ENCODE peak calls at places on chromosomes 2 and 18, in five cellular contexts. One of them, this sample, is unnamed.

GRCh38 chr18:74261053-74261452 is 30.7 kb downstream of the CYB5A start:
- DNase-seq in Peyer's patch: no peak
- DNase-seq in fibroblast of lung: no peak
- DNase-seq in K562: no peak
- DNase-seq in CD4-positive, alpha-beta T cell: no peak
- DNase-seq in this sample: no peak

GRCh38 chr2:147352775-147353381 is 492.0 kb upstream of the ACVR2A start:
- DNase-seq in Peyer's patch: no peak
- DNase-seq in fibroblast of lung: no peak
- DNase-seq in K562: no peak
- DNase-seq in CD4-positive, alpha-beta T cell: no peak
- DNase-seq in this sample: no peak

GRCh38 chr2:110858135-110858737 is 125.9 kb downstream of the ACOXL start:
- DNase-seq in Peyer's patch: peak; percentile 57
- DNase-seq in fibroblast of lung: no peak
- DNase-seq in K562: no peak
- DNase-seq in CD4-positive, alpha-beta T cell: peak; percentile 73
- DNase-seq in this sample: no peak

GRCh38 chr2:69050802-69051201 is 37.8 kb downstream of the ANTXR1 start:
- DNase-seq in Peyer's patch: no peak
- DNase-seq in fibroblast of lung: no peak
- DNase-seq in K562: no peak
- DNase-seq in CD4-positive, alpha-beta T cell: no peak
- DNase-seq in this sample: no peak

GRCh38 chr2:240840435-240841060 is 20.5 kb upstream of the KIF1A start:
- DNase-seq in Peyer's patch: no peak
- DNase-seq in fibroblast of lung: peak; percentile 57
- DNase-seq in K562: peak; percentile 53
- DNase-seq in CD4-positive, alpha-beta T cell: no peak
- DNase-seq in this sample: no peak

GRCh38 chr2:220275454-220275853 is 648.0 kb downstream of the SLC4A3 start:
- DNase-seq in Peyer's patch: no peak
- DNase-seq in fibroblast of lung: peak; percentile 69
- DNase-seq in K562: no peak
- DNase-seq in CD4-positive, alpha-beta T cell: no peak
- DNase-seq in this sample: no peak

GRCh38 chr2:120264995-120265394 is 12.3 kb downstream of the RALB start:
- DNase-seq in Peyer's patch: no peak
- DNase-seq in fibroblast of lung: no peak
- DNase-seq in K562: no peak
- DNase-seq in CD4-positive, alpha-beta T cell: no peak
- DNase-seq in this sample: no peak

GRCh38 chr2:77512521-77512920 is 9.7 kb downstream of the LRRTM4 start:
- DNase-seq in Peyer's patch: no peak
- DNase-seq in fibroblast of lung: peak; percentile 20
- DNase-seq in K562: no peak
- DNase-seq in CD4-positive, alpha-beta T cell: no peak
- DNase-seq in this sample: no peak

GRCh38 chr2:152375174-152375573 is 40.2 kb downstream of the FMNL2 start:
- DNase-seq in Peyer's patch: no peak
- DNase-seq in fibroblast of lung: no peak
- DNase-seq in K562: no peak
- DNase-seq in CD4-positive, alpha-beta T cell: no peak
- DNase-seq in this sample: no peak

GRCh38 chr2:16141641-16141921 is 201.2 kb downstream of the MYCN start:
- DNase-seq in Peyer's patch: no peak
- DNase-seq in fibroblast of lung: no peak
- DNase-seq in K562: no peak
- DNase-seq in CD4-positive, alpha-beta T cell: no peak
- DNase-seq in this sample: no peak

GRCh38 chr2:86274265-86274917 is 63.0 kb downstream of the REEP1 start:
- DNase-seq in Peyer's patch: no peak
- DNase-seq in fibroblast of lung: peak; percentile 77
- DNase-seq in K562: no peak
- DNase-seq in CD4-positive, alpha-beta T cell: no peak
- DNase-seq in this sample: no peak

GRCh38 chr2:31213063-31213882 is 4.0 kb downstream of the CAPN14 start:
- DNase-seq in Peyer's patch: no peak
- DNase-seq in fibroblast of lung: peak; percentile 39
- DNase-seq in K562: no peak
- DNase-seq in CD4-positive, alpha-beta T cell: no peak
- DNase-seq in this sample: peak; percentile 16

GRCh38 chr2:45329045-45329677 is 281.9 kb downstream of the SRBD1 start:
- DNase-seq in Peyer's patch: no peak
- DNase-seq in fibroblast of lung: peak; percentile 46
- DNase-seq in K562: no peak
- DNase-seq in CD4-positive, alpha-beta T cell: no peak
- DNase-seq in this sample: no peak

GRCh38 chr2:118849226-118850170 is 2.0 kb upstream of the EN1 start:
- DNase-seq in Peyer's patch: no peak
- DNase-seq in fibroblast of lung: no peak
- DNase-seq in K562: no peak
- DNase-seq in CD4-positive, alpha-beta T cell: no peak
- DNase-seq in this sample: no peak

GRCh38 chr2:148023861-148024260 is 3.0 kb downstream of the MBD5 start:
- DNase-seq in Peyer's patch: no peak
- DNase-seq in fibroblast of lung: no peak
- DNase-seq in K562: no peak
- DNase-seq in CD4-positive, alpha-beta T cell: no peak
- DNase-seq in this sample: no peak

GRCh38 chr2:220263300-220263699 is 635.9 kb downstream of the SLC4A3 start:
- DNase-seq in Peyer's patch: no peak
- DNase-seq in fibroblast of lung: no peak
- DNase-seq in K562: no peak
- DNase-seq in CD4-positive, alpha-beta T cell: no peak
- DNase-seq in this sample: no peak

GRCh38 chr2:160300203-160300602 is 100.1 kb upstream of the ITGB6 start:
- DNase-seq in Peyer's patch: no peak
- DNase-seq in fibroblast of lung: no peak
- DNase-seq in K562: no peak
- DNase-seq in CD4-positive, alpha-beta T cell: no peak
- DNase-seq in this sample: no peak

GRCh38 chr2:138239902-138240595 is 261.5 kb upstream of the SPOPL start:
- DNase-seq in Peyer's patch: no peak
- DNase-seq in fibroblast of lung: peak; percentile 75
- DNase-seq in K562: no peak
- DNase-seq in CD4-positive, alpha-beta T cell: no peak
- DNase-seq in this sample: no peak

GRCh38 chr2:120313695-120314615 is 32.0 kb upstream of the INHBB start:
- DNase-seq in Peyer's patch: no peak
- DNase-seq in fibroblast of lung: no peak
- DNase-seq in K562: peak; percentile 21
- DNase-seq in CD4-positive, alpha-beta T cell: no peak
- DNase-seq in this sample: peak; percentile 72

GRCh38 chr2:3142210-3142609 is 235.4 kb downstream of the EIPR1 start:
- DNase-seq in Peyer's patch: no peak
- DNase-seq in fibroblast of lung: no peak
- DNase-seq in K562: no peak
- DNase-seq in CD4-positive, alpha-beta T cell: no peak
- DNase-seq in this sample: no peak

GRCh38 chr2:30231726-30232026 is 342 bp downstream of the LBH start:
- DNase-seq in Peyer's patch: no peak
- DNase-seq in fibroblast of lung: no peak
- DNase-seq in K562: peak; percentile 55
- DNase-seq in CD4-positive, alpha-beta T cell: no peak
- DNase-seq in this sample: no peak

GRCh38 chr2:208139447-208139846 is 6.5 kb downstream of the CRYGB start:
- DNase-seq in Peyer's patch: no peak
- DNase-seq in fibroblast of lung: no peak
- DNase-seq in K562: no peak
- DNase-seq in CD4-positive, alpha-beta T cell: no peak
- DNase-seq in this sample: no peak

GRCh38 chr2:214130115-214130514 is 280.7 kb upstream of the VWC2L start:
- DNase-seq in Peyer's patch: no peak
- DNase-seq in fibroblast of lung: no peak
- DNase-seq in K562: no peak
- DNase-seq in CD4-positive, alpha-beta T cell: no peak
- DNase-seq in this sample: no peak

GRCh38 chr2:206627632-206628031 is 14.7 kb upstream of the FAM237A start:
- DNase-seq in Peyer's patch: no peak
- DNase-seq in fibroblast of lung: no peak
- DNase-seq in K562: no peak
- DNase-seq in CD4-positive, alpha-beta T cell: no peak
- DNase-seq in this sample: no peak

GRCh38 chr2:191041418-191042161 is 27.6 kb upstream of the STAT1 start:
- DNase-seq in Peyer's patch: no peak
- DNase-seq in fibroblast of lung: peak; percentile 44
- DNase-seq in K562: peak; percentile 10
- DNase-seq in CD4-positive, alpha-beta T cell: no peak
- DNase-seq in this sample: no peak

GRCh38 chr2:205947621-205948495 is 138.1 kb downstream of the INO80D start:
- DNase-seq in Peyer's patch: peak; percentile 24
- DNase-seq in fibroblast of lung: peak; percentile 65
- DNase-seq in K562: peak; percentile 55
- DNase-seq in CD4-positive, alpha-beta T cell: peak; percentile 18
- DNase-seq in this sample: peak; percentile 78

GRCh38 chr2:112147796-112148195 is 9.6 kb downstream of the FBLN7 start:
- DNase-seq in Peyer's patch: peak; percentile 11
- DNase-seq in fibroblast of lung: no peak
- DNase-seq in K562: no peak
- DNase-seq in CD4-positive, alpha-beta T cell: no peak
- DNase-seq in this sample: no peak

GRCh38 chr18:8766576-8767253 is 61.4 kb downstream of the MTCL1 start:
- DNase-seq in Peyer's patch: no peak
- DNase-seq in fibroblast of lung: no peak
- DNase-seq in K562: no peak
- DNase-seq in CD4-positive, alpha-beta T cell: no peak
- DNase-seq in this sample: peak; percentile 24

GRCh38 chr2:102141915-102142828 is at the start of gene IL1R1:
- DNase-seq in Peyer's patch: no peak
- DNase-seq in fibroblast of lung: peak; percentile 81
- DNase-seq in K562: peak; percentile 85
- DNase-seq in CD4-positive, alpha-beta T cell: no peak
- DNase-seq in this sample: peak; percentile 89

GRCh38 chr18:26403451-26403850 is 144.9 kb downstream of the KCTD1 start:
- DNase-seq in Peyer's patch: no peak
- DNase-seq in fibroblast of lung: no peak
- DNase-seq in K562: no peak
- DNase-seq in CD4-positive, alpha-beta T cell: no peak
- DNase-seq in this sample: no peak

GRCh38 chr18:70015127-70015526 is 67.5 kb upstream of the CD226 start:
- DNase-seq in Peyer's patch: no peak
- DNase-seq in fibroblast of lung: no peak
- DNase-seq in K562: no peak
- DNase-seq in CD4-positive, alpha-beta T cell: no peak
- DNase-seq in this sample: no peak

GRCh38 chr2:133791191-133791590 is 222.9 kb upstream of the NCKAP5 start:
- DNase-seq in Peyer's patch: no peak
- DNase-seq in fibroblast of lung: peak; percentile 83
- DNase-seq in K562: no peak
- DNase-seq in CD4-positive, alpha-beta T cell: no peak
- DNase-seq in this sample: no peak

GRCh38 chr2:182144780-182145170 is 159.1 kb downstream of the PPP1R1C start:
- DNase-seq in Peyer's patch: no peak
- DNase-seq in fibroblast of lung: peak; percentile 49
- DNase-seq in K562: no peak
- DNase-seq in CD4-positive, alpha-beta T cell: no peak
- DNase-seq in this sample: no peak

GRCh38 chr2:113361051-113361450 is 76.4 kb upstream of the ZNG1B start:
- DNase-seq in Peyer's patch: no peak
- DNase-seq in fibroblast of lung: no peak
- DNase-seq in K562: no peak
- DNase-seq in CD4-positive, alpha-beta T cell: no peak
- DNase-seq in this sample: no peak

GRCh38 chr2:239866350-239866749 is 158.8 kb downstream of the NDUFA10 start:
- DNase-seq in Peyer's patch: no peak
- DNase-seq in fibroblast of lung: no peak
- DNase-seq in K562: no peak
- DNase-seq in CD4-positive, alpha-beta T cell: no peak
- DNase-seq in this sample: no peak

GRCh38 chr2:122706757-122707223 is 951.3 kb downstream of the TSN start:
- DNase-seq in Peyer's patch: no peak
- DNase-seq in fibroblast of lung: no peak
- DNase-seq in K562: no peak
- DNase-seq in CD4-positive, alpha-beta T cell: no peak
- DNase-seq in this sample: no peak

GRCh38 chr2:236689393-236689700 is 119.7 kb downstream of the ACKR3 start:
- DNase-seq in Peyer's patch: no peak
- DNase-seq in fibroblast of lung: no peak
- DNase-seq in K562: no peak
- DNase-seq in CD4-positive, alpha-beta T cell: no peak
- DNase-seq in this sample: no peak

GRCh38 chr2:160269365-160269764 is 69.3 kb upstream of the ITGB6 start:
- DNase-seq in Peyer's patch: no peak
- DNase-seq in fibroblast of lung: peak; percentile 50
- DNase-seq in K562: no peak
- DNase-seq in CD4-positive, alpha-beta T cell: no peak
- DNase-seq in this sample: no peak

GRCh38 chr2:128281852-128282245 is 36.8 kb downstream of the HS6ST1 start:
- DNase-seq in Peyer's patch: no peak
- DNase-seq in fibroblast of lung: no peak
- DNase-seq in K562: no peak
- DNase-seq in CD4-positive, alpha-beta T cell: no peak
- DNase-seq in this sample: no peak
- TF ChIP-seq CTCF in Peyer's patch: no peak
- TF ChIP-seq CTCF in fibroblast of lung: no peak
- TF ChIP-seq CTCF in K562: no peak
- TF ChIP-seq CTCF in CD4-positive, alpha-beta T cell: no peak
- TF ChIP-seq CTCF in this sample: no peak

DNA sequence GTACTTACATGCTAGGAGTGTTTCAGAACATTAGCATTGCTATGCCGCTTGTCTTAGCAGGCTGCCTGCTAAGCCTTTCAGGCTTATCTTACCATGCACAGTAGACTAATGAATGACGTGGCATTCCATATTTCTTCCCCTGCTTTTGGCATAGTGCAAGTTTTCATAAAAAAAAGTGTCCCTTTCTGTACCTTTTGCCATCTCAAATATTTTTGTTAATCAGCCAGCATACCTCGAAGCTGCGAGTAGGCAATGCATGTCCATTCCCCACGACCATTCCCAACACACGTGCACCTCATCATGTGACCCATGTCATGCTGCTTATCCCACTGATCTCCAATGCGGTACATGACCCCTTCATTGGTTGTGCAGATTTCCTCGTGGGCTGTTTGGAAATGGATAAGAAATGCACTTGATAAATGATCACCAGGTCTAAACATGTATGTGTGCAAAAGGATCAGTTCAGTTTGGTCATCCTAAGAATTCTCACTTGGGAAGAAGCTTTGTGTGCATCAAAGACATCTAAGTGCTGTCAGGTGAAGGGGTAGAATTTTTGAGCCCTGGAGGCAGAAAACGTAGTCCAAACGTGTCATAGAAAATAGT is 13.9 kb downstream of the FN1 start:
- DNase-seq in Peyer's patch: no peak
- DNase-seq in fibroblast of lung: peak; percentile 56
- DNase-seq in K562: peak; percentile 26
- DNase-seq in CD4-positive, alpha-beta T cell: no peak
- DNase-seq in this sample: no peak
- H3K27ac ChIP-seq in Peyer's patch: no peak overlapping the region
- H3K27ac ChIP-seq in fibroblast of lung: no peak overlapping the region
- H3K27ac ChIP-seq in K562: peak overlapping the region; percentile 10
- H3K27ac ChIP-seq in CD4-positive, alpha-beta T cell: no peak overlapping the region
- H3K27ac ChIP-seq in this sample: no peak overlapping the region

GRCh38 chr2:20940481-20940795 is 103.4 kb downstream of the APOB start:
- DNase-seq in Peyer's patch: no peak
- DNase-seq in fibroblast of lung: no peak
- DNase-seq in K562: no peak
- DNase-seq in CD4-positive, alpha-beta T cell: no peak
- DNase-seq in this sample: no peak
- TF ChIP-seq CTCF in Peyer's patch: no peak
- TF ChIP-seq CTCF in fibroblast of lung: no peak
- TF ChIP-seq CTCF in K562: no peak
- TF ChIP-seq CTCF in CD4-positive, alpha-beta T cell: no peak
- TF ChIP-seq CTCF in this sample: no peak

GRCh38 chr2:195488567-195488966 is 168.5 kb upstream of the SLC39A10 start:
- DNase-seq in Peyer's patch: no peak
- DNase-seq in fibroblast of lung: no peak
- DNase-seq in K562: no peak
- DNase-seq in CD4-positive, alpha-beta T cell: no peak
- DNase-seq in this sample: no peak
- H3K27ac ChIP-seq in Peyer's patch: no peak overlapping the region
- H3K27ac ChIP-seq in fibroblast of lung: no peak overlapping the region
- H3K27ac ChIP-seq in K562: no peak overlapping the region
- H3K27ac ChIP-seq in CD4-positive, alpha-beta T cell: no peak overlapping the region
- H3K27ac ChIP-seq in this sample: no peak overlapping the region